ENCODE peak calls at places on chromosome 13, in four cellular contexts. One of them, this sample, is unnamed.

GRCh38 chr13:31046711-31047279 is 114.3 kb downstream of the TEX26 start:
- DNase-seq in GM12878: no peak
- DNase-seq in A549: no peak
- DNase-seq in K562: no peak
- DNase-seq in this sample: no peak

GRCh38 chr13:105159794-105160193 is 1375.7 kb downstream of the EFNB2 start:
- DNase-seq in A549: no peak
- DNase-seq in GM12878: no peak
- DNase-seq in K562: no peak
- DNase-seq in this sample: no peak

GRCh38 chr13:112353856-112354255 is 22.3 kb upstream of the SPACA7 start:
- DNase-seq in GM12878: no peak
- DNase-seq in K562: no peak
- DNase-seq in A549: no peak
- DNase-seq in this sample: no peak

GRCh38 chr13:36395280-36395679 is 37.0 kb upstream of the CCNA1 start:
- DNase-seq in K562: no peak
- DNase-seq in GM12878: no peak
- DNase-seq in A549: peak
- DNase-seq in this sample: peak

GRCh38 chr13:25686831-25687495 is 315.2 kb downstream of the ATP8A2 start:
- DNase-seq in K562: no peak
- DNase-seq in GM12878: no peak
- DNase-seq in A549: no peak
- DNase-seq in this sample: no peak

GRCh38 chr13:47835470-47836228 is 165.4 kb downstream of the SUCLA2 start:
- DNase-seq in A549: no peak
- DNase-seq in K562: no peak
- DNase-seq in GM12878: no peak
- DNase-seq in this sample: no peak

GRCh38 chr13:47519626-47520025 is 481.4 kb downstream of the SUCLA2 start:
- DNase-seq in K562: no peak
- DNase-seq in GM12878: no peak
- DNase-seq in A549: no peak
- DNase-seq in this sample: no peak

GRCh38 chr13:85724554-85725432 is 74.4 kb downstream of the SLITRK6 start:
- DNase-seq in GM12878: no peak
- DNase-seq in K562: no peak
- DNase-seq in A549: no peak
- DNase-seq in this sample: no peak

GRCh38 chr13:40152145-40152544 is 496.7 kb downstream of the COG6 start:
- DNase-seq in GM12878: no peak
- DNase-seq in A549: peak
- DNase-seq in K562: no peak
- DNase-seq in this sample: no peak

GRCh38 chr13:90420683-90421082 is 926.8 kb upstream of the MIR17HG start:
- DNase-seq in A549: no peak
- DNase-seq in K562: no peak
- DNase-seq in GM12878: no peak
- DNase-seq in this sample: no peak

GRCh38 chr13:48220592-48221300 is 12.3 kb upstream of the ITM2B start:
- DNase-seq in A549: no peak
- DNase-seq in GM12878: no peak
- DNase-seq in K562: no peak
- DNase-seq in this sample: no peak

GRCh38 chr13:49443327-49443688 is 556 bp downstream of the CAB39L start:
- DNase-seq in A549: no peak
- DNase-seq in K562: no peak
- DNase-seq in GM12878: no peak
- DNase-seq in this sample: peak

GRCh38 chr13:98068511-98068910 is 74.4 kb upstream of the FARP1 start:
- DNase-seq in A549: no peak
- DNase-seq in GM12878: no peak
- DNase-seq in K562: no peak
- DNase-seq in this sample: no peak

GRCh38 chr13:111917901-111918300 is 149.0 kb upstream of the SOX1 start:
- DNase-seq in K562: no peak
- DNase-seq in A549: no peak
- DNase-seq in GM12878: no peak
- DNase-seq in this sample: no peak

DNA sequence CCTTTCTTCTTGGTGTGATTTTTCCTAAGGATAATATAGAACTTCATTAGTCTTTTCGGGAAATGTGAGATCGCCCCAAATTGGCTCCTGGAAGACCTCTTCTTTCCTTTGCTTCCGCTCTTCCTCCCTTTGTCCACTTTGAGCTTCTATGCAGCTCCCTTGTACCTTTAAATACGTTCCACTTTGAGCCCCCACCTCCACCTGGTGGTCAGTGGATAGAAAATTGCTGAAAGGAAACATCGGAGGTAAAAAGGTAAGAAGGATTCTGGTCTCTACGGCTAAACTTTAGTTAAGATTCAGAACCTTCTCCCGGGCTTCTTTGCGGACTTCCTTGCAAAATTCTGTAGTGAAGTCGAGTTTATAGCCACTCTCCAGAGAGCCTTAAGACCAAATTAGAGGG is 55.0 kb upstream of the TM9SF2 start:
- DNase-seq in K562: no peak
- DNase-seq in A549: no peak
- DNase-seq in GM12878: no peak
- DNase-seq in this sample: peak
- TF ChIP-seq CHD4 in K562: no peak
- TF ChIP-seq CHD4 in A549: no peak
- TF ChIP-seq CHD4 in GM12878: no peak
- TF ChIP-seq CHD4 in this sample: no peak

GRCh38 chr13:37914781-37915391 is 45.3 kb upstream of the TRPC4 start:
- DNase-seq in A549: no peak
- DNase-seq in GM12878: no peak
- DNase-seq in K562: no peak
- DNase-seq in this sample: no peak
- TF ChIP-seq CHD4 in A549: no peak
- TF ChIP-seq CHD4 in GM12878: no peak
- TF ChIP-seq CHD4 in K562: no peak
- TF ChIP-seq CHD4 in this sample: no peak

GRCh38 chr13:76330756-76331155 is 555.4 kb downstream of the KCTD12 start:
- DNase-seq in GM12878: no peak
- DNase-seq in K562: no peak
- DNase-seq in A549: no peak
- DNase-seq in this sample: no peak
- TF ChIP-seq CHD4 in GM12878: no peak
- TF ChIP-seq CHD4 in K562: no peak
- TF ChIP-seq CHD4 in A549: no peak
- TF ChIP-seq CHD4 in this sample: no peak

GRCh38 chr13:106882222-106882621 is 314.3 kb upstream of the ARGLU1 start:
- DNase-seq in K562: no peak
- DNase-seq in A549: no peak
- DNase-seq in GM12878: no peak
- DNase-seq in this sample: no peak
- TF ChIP-seq CHD4 in K562: no peak
- TF ChIP-seq CHD4 in A549: no peak
- TF ChIP-seq CHD4 in GM12878: no peak
- TF ChIP-seq CHD4 in this sample: no peak

GRCh38 chr13:51780099-51780498 is 23.9 kb downstream of the DHRS12 start:
- DNase-seq in A549: no peak
- DNase-seq in K562: no peak
- DNase-seq in GM12878: no peak
- DNase-seq in this sample: no peak
- TF ChIP-seq CHD4 in A549: no peak
- TF ChIP-seq CHD4 in K562: no peak
- TF ChIP-seq CHD4 in GM12878: no peak
- TF ChIP-seq CHD4 in this sample: no peak

DNA sequence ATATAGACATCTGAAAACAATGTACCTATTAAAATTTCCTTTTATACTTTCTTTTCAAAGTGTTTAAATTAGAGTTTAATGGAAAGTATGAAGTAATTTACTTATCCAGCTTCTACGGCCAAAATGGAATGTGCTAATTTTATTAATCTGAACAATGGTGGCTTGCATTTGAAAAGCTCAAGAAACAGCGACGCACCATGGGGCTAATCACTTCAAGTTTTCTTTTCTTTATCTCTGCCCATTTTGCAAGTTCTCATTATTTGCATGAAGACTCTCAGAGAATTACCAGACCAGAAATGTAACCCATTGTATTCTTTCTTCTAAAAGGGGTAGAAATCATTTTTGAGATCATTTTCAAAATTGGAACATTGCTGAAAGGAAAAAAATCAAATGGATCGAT is 204.0 kb upstream of the STARD13 start:
- DNase-seq in K562: no peak
- DNase-seq in A549: no peak
- DNase-seq in GM12878: no peak
- DNase-seq in this sample: no peak
- TF ChIP-seq CHD4 in K562: no peak
- TF ChIP-seq CHD4 in A549: no peak
- TF ChIP-seq CHD4 in GM12878: no peak
- TF ChIP-seq CHD4 in this sample: no peak

GRCh38 chr13:101267656-101268055 is 148.7 kb downstream of the NALCN start:
- DNase-seq in K562: no peak
- DNase-seq in GM12878: no peak
- DNase-seq in A549: no peak
- DNase-seq in this sample: no peak
- TF ChIP-seq CHD4 in K562: no peak
- TF ChIP-seq CHD4 in GM12878: no peak
- TF ChIP-seq CHD4 in A549: no peak
- TF ChIP-seq CHD4 in this sample: no peak

DNA sequence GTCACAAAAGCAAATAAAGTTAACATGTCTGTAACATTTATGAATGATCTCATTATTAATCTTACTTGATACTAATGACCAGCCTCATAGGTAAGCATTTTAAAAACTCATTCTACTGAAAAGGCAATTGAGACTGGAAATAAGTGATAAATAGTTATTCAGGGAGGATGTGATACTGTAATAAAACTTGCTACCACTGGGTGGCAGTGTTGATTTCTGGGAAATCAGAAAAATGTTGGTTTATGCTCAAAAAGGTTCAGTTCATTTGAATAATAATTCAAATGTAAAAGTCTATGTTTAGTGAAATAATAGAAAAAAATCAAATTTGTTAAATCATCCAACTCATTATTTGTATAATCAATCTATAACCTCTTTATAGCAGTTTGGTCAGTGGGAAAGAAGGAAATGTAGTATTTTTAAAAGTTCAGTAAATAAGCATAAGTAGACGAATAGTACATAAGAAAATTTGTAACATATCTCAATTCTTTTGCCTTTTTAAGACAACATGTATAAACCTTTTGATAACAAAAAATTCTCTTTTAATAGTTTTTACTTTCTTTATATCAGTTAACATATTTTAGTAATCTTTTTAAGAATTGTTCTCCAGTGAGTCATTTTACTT is 9.6 kb downstream of the ABHD13 start:
- DNase-seq in K562: peak
- DNase-seq in GM12878: no peak
- DNase-seq in A549: no peak
- DNase-seq in this sample: peak
- TF ChIP-seq CHD4 in K562: no peak
- TF ChIP-seq CHD4 in GM12878: no peak
- TF ChIP-seq CHD4 in A549: no peak
- TF ChIP-seq CHD4 in this sample: no peak

DNA sequence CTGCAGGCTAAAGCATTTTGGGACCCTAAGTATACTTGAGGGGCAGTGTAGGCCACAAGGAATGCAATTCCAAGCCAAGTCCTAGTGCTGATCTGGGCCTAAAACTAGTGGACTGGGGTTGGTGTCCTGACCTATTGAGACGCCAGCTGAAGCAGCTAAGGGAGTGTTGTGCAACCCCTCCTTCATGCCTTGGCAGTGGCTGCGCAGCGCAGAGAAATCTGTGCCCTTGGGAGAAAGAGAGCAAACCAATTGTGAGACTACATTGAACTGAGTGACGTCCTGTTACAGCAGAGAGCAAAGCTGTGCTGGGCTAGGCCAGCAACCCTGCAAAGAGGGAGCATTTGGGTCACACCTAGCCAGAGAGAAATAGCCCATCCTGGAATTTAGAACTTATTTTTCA is 2715.0 kb upstream of the PCDH20 start:
- DNase-seq in GM12878: no peak
- DNase-seq in K562: no peak
- DNase-seq in A549: no peak
- DNase-seq in this sample: no peak
- TF ChIP-seq CHD4 in GM12878: no peak
- TF ChIP-seq CHD4 in K562: no peak
- TF ChIP-seq CHD4 in A549: no peak
- TF ChIP-seq CHD4 in this sample: no peak

GRCh38 chr13:23695711-23696512 is 125.7 kb downstream of the TNFRSF19 start:
- DNase-seq in A549: no peak
- DNase-seq in GM12878: no peak
- DNase-seq in K562: no peak
- DNase-seq in this sample: no peak
- TF ChIP-seq CHD4 in A549: no peak
- TF ChIP-seq CHD4 in GM12878: no peak
- TF ChIP-seq CHD4 in K562: no peak
- TF ChIP-seq CHD4 in this sample: no peak

This sample was measured in HepG2.